ENCODE peak calls at places on chromosomes 5 and 9, in nine cellular contexts. H is GM10248; B is activated T-cell treated with anti-CD3 and anti-CD28 coated beads, Interleukin-2, amount 50 U/mL, for 4 hours; D is transverse colon; E is H54; Y is hypothalamus; F is choroid plexus epithelial cell; O is NCI-H460; T is T-helper 2 cell. Z is an unnamed sample.
A peak's percentile ranks its signal among the peaks of the same experiment; 100 is the strongest.

GRCh38 chr5:115389799-115390382 is 93.4 kb upstream of the CCDC112 start:
- DNase-seq in H (no peak), B (no peak), F (no peak), T (no peak), O (no peak), D (no peak), Y (no peak), E (no peak), Z (no peak)

GRCh38 chr9:131546336-131547084 is 1.2 kb downstream of the PRRT1B start:
- DNase-seq in D (no peak), H (no peak), F (peak; percentile 15), T (no peak), Y (no peak), E (no peak), O (no peak), B (no peak), Z (no peak)

GRCh38 chr9:14212116-14212515 is 101.8 kb downstream of the NFIB start:
- DNase-seq in E (no peak), D (no peak), H (no peak), B (no peak), O (no peak), T (no peak), Y (no peak), F (peak; percentile 50), Z (peak; percentile 68)

GRCh38 chr9:2477755-2478154 is 143.8 kb upstream of the VLDLR start:
- DNase-seq in H (no peak), E (no peak), O (peak; percentile 30), B (no peak), D (no peak), T (no peak), F (peak; percentile 45), Y (no peak), Z (peak; percentile 53)

GRCh38 chr5:23330726-23331125 is 176.7 kb upstream of the PRDM9 start:
- DNase-seq in F (no peak), B (no peak), T (no peak), D (no peak), O (no peak), Y (no peak), H (no peak), E (no peak), Z (no peak)

GRCh38 chr9:101028346-101029299 is at the start of gene PLPPR1:
- DNase-seq in D (peak; percentile 54), F (peak; percentile 38), T (no peak), O (peak; percentile 43), B (no peak), E (no peak), H (peak; percentile 10), Y (peak; percentile 82), Z (peak; percentile 33)

GRCh38 chr9:69104830-69105527 is 69.1 kb upstream of the TJP2 start:
- DNase-seq in D (peak; percentile 90), B (no peak), H (no peak), T (no peak), Y (no peak), O (no peak), E (no peak), F (no peak), Z (no peak)

GRCh38 chr5:72463499-72464052 is 43.6 kb downstream of the ZNF366 start:
- DNase-seq in T (no peak), E (no peak), B (no peak), Y (no peak), H (no peak), F (no peak), O (no peak), D (no peak), Z (no peak)

GRCh38 chr9:96376926-96377874 is 6.3 kb downstream of the SLC35D2 start:
- DNase-seq in F (peak; percentile 53), H (no peak), E (peak; percentile 72), Y (no peak), O (no peak), D (no peak), T (no peak), B (no peak), Z (peak; percentile 67)

GRCh38 chr9:131640438-131641181 is 95.3 kb downstream of the PRRT1B start:
- DNase-seq in O (no peak), F (peak; percentile 69), B (no peak), T (no peak), D (no peak), H (no peak), E (no peak), Y (no peak), Z (no peak)

GRCh38 chr9:134811673-134812668 is 68.6 kb upstream of the FCN2 start:
- DNase-seq in Y (no peak), B (no peak), O (no peak), T (no peak), H (no peak), D (no peak), F (peak; percentile 51), E (no peak), Z (peak; percentile 80)

GRCh38 chr5:134175874-134176522 is 752 bp downstream of the SKP1 start:
- DNase-seq in O (no peak), Y (no peak), E (no peak), B (no peak), T (peak; percentile 31), D (no peak), H (no peak), F (peak; percentile 39), Z (peak; percentile 22)

GRCh38 chr5:149764086-149764485 is 34.0 kb downstream of the PPARGC1B start:
- DNase-seq in O (no peak), D (no peak), B (no peak), H (no peak), F (no peak), E (no peak), Y (no peak), T (no peak), Z (no peak)

GRCh38 chr5:15191012-15191411 is 309.0 kb upstream of the FBXL7 start:
- DNase-seq in F (peak; percentile 44), T (no peak), H (no peak), O (no peak), Y (no peak), E (no peak), B (no peak), D (no peak), Z (no peak)

Z was measured in astrocyte of the spinal cord.